ENCODE peak calls at places on chromosomes 4 and X, in seven cellular contexts. Z, O, C, K, N, P and V are unnamed samples.

GRCh38 chr4:185237185-185237584 is 27.8 kb downstream of the SNX25 start:
- DNase-seq in O (no peak), N (no peak), Z (no peak), P (no peak), K (no peak), C (no peak), V (no peak)

GRCh38 chrX:154040307-154040756 is 20.6 kb upstream of the IRAK1 start:
- DNase-seq in C (no peak), P (no peak), Z (no peak), K (peak), O (no peak), N (no peak), V (no peak)

GRCh38 chrX:45806410-45807121 is 605.9 kb upstream of the DIPK2B start:
- DNase-seq in C (no peak), O (no peak), N (no peak), P (peak), K (no peak), Z (no peak), V (no peak)

GRCh38 chr4:73341454-73341853 is 62.6 kb upstream of the ALB start:
- DNase-seq in Z (peak), O (peak), K (peak), P (peak), C (peak), N (peak), V (peak)

GRCh38 chrX:2498781-2499302 is 1.9 kb downstream of the DHRSX start:
- DNase-seq in C (no peak), K (peak), O (no peak), N (peak), P (no peak), Z (no peak), V (no peak)

GRCh38 chr4:145935253-145936141 is 3.1 kb downstream of the ZNF827 start:
- DNase-seq in C (peak), Z (no peak), O (no peak), P (peak), K (peak), N (peak), V (no peak)

GRCh38 chr4:56650259-56651070 is 30.6 kb downstream of the HOPX start:
- DNase-seq in C (no peak), Z (no peak), O (no peak), K (no peak), N (no peak), P (no peak), V (no peak)

GRCh38 chrX:46374371-46374770 is 170.8 kb downstream of the ZNF674 start:
- DNase-seq in C (no peak), Z (no peak), P (no peak), N (no peak), O (no peak), K (no peak), V (no peak)

GRCh38 chr4:152065545-152065944 is 304.7 kb upstream of the GATB start:
- DNase-seq in K (no peak), P (no peak), O (no peak), N (no peak), Z (no peak), C (no peak), V (no peak)

GRCh38 chr4:33111106-33111505 is 2390.9 kb downstream of the PCDH7 start:
- DNase-seq in O (no peak), N (no peak), C (no peak), K (no peak), P (no peak), Z (no peak), V (no peak)

GRCh38 chrX:115226929-115227328 is 7.0 kb downstream of the LRCH2 start:
- DNase-seq in N (peak), P (no peak), O (no peak), K (peak), C (peak), Z (peak), V (no peak)

GRCh38 chr4:142687547-142688275 is 158.4 kb downstream of the INPP4B start:
- DNase-seq in N (no peak), K (no peak), Z (no peak), O (no peak), P (no peak), C (no peak), V (no peak)

GRCh38 chr4:173801876-173802713 is 272.1 kb upstream of the HAND2 start:
- DNase-seq in P (no peak), K (no peak), O (no peak), N (no peak), C (no peak), Z (no peak), V (no peak)

GRCh38 chr4:178535939-178536579 is 1093.8 kb upstream of the AGA start:
- DNase-seq in N (no peak), O (no peak), P (no peak), C (no peak), K (no peak), Z (no peak), V (no peak)

GRCh38 chrX:44344194-44344593 is 722 bp upstream of the EFHC2 start:
- DNase-seq in P (no peak), N (peak), Z (no peak), K (no peak), C (no peak), O (no peak), V (peak)

GRCh38 chrX:32185160-32185559 is 1026.2 kb downstream of the DMD start:
- DNase-seq in K (no peak), Z (no peak), C (peak), P (no peak), O (no peak), N (no peak), V (peak)

GRCh38 chr4:127012549-127012948 is 620.2 kb upstream of the INTU start:
- DNase-seq in C (no peak), O (no peak), K (no peak), N (no peak), Z (no peak), P (no peak), V (no peak)

GRCh38 chr4:1243451-1244080 is 5.4 kb downstream of the CTBP1 start:
- DNase-seq in N (no peak), Z (no peak), O (peak), C (peak), K (no peak), P (no peak), V (peak)

GRCh38 chr4:151992301-151992700 is 231.5 kb upstream of the GATB start:
- DNase-seq in C (no peak), N (no peak), K (no peak), Z (no peak), O (no peak), P (no peak), V (no peak)

GRCh38 chr4:102868153-102868781 is 525 bp upstream of the CISD2 start:
- DNase-seq in O (no peak), C (no peak), Z (no peak), K (no peak), P (no peak), N (peak), V (no peak)

GRCh38 chr4:181688416-181688815 is 554.8 kb upstream of the TENM3 start:
- DNase-seq in P (no peak), Z (no peak), O (no peak), K (no peak), C (no peak), N (no peak), V (no peak)

GRCh38 chr4:176735300-176735699 is 57.4 kb downstream of the VEGFC start:
- DNase-seq in N (no peak), O (no peak), K (no peak), C (no peak), Z (no peak), P (no peak), V (no peak)

GRCh38 chr4:978957-979701 is 5.8 kb upstream of the DGKQ start:
- DNase-seq in P (no peak), Z (no peak), N (no peak), O (no peak), K (peak), C (no peak), V (no peak)

GRCh38 chr4:185202984-185203379 is 818 bp downstream of the CFAP97 start:
- DNase-seq in K (no peak), C (no peak), O (no peak), N (no peak), Z (no peak), P (no peak), V (no peak)

GRCh38 chr4:155966661-155967060 is 13.0 kb upstream of the CTSO start:
- DNase-seq in Z (no peak), K (no peak), P (no peak), O (no peak), C (no peak), N (no peak), V (no peak)

GRCh38 chr4:3399277-3400194 is 42.2 kb upstream of the HGFAC start:
- DNase-seq in C (peak), O (no peak), K (peak), Z (peak), P (no peak), N (peak), V (no peak)

GRCh38 chr4:10897076-10897475 is 212.5 kb upstream of the CLNK start:
- DNase-seq in N (no peak), Z (no peak), K (no peak), C (no peak), O (no peak), P (no peak), V (no peak)

GRCh38 chr4:19888587-19888986 is 363.1 kb upstream of the SLIT2 start:
- DNase-seq in O (no peak), K (no peak), C (no peak), Z (no peak), P (no peak), N (no peak), V (no peak)

GRCh38 chr4:80266267-80266901 is at the start of gene FGF5:
- DNase-seq in C (peak), K (no peak), Z (no peak), P (no peak), O (peak), N (peak), V (no peak)

GRCh38 chr4:110610940-110611785 is 11.7 kb downstream of the PITX2 start:
- DNase-seq in N (no peak), K (no peak), O (no peak), P (no peak), C (no peak), Z (no peak), V (no peak)

GRCh38 chr4:69546121-69546520 is 50.4 kb upstream of the UGT2B4 start:
- DNase-seq in K (no peak), C (no peak), Z (no peak), O (no peak), P (no peak), N (peak), V (no peak)

GRCh38 chrX:107448625-107449468 is 605 bp upstream of the FRMPD3 start:
- DNase-seq in O (peak), Z (no peak), P (no peak), N (no peak), C (peak), K (no peak), V (peak)

GRCh38 chr4:2320746-2321145 is 58.8 kb upstream of the MXD4 start:
- DNase-seq in O (no peak), N (no peak), C (no peak), Z (no peak), K (no peak), P (no peak), V (no peak)

GRCh38 chrX:106874075-106874474 is 29.1 kb downstream of the RIPPLY1 start:
- DNase-seq in N (peak), K (peak), Z (no peak), C (peak), P (no peak), O (no peak), V (no peak)

GRCh38 chr4:139234258-139234657 is 45.8 kb downstream of the MGARP start:
- DNase-seq in O (no peak), P (no peak), K (no peak), Z (no peak), C (no peak), N (no peak), V (no peak)

GRCh38 chr4:124708517-124709300 is 3.8 kb downstream of the ANKRD50 start:
- DNase-seq in K (no peak), O (no peak), C (no peak), N (no peak), P (no peak), Z (no peak), V (no peak)

GRCh38 chrX:100995469-100995868 is 26.0 kb downstream of the ARL13A start:
- DNase-seq in N (peak), P (no peak), Z (peak), O (no peak), C (no peak), K (peak), V (no peak)

GRCh38 chr4:8351931-8352367 is 82.4 kb downstream of the HTRA3 start:
- DNase-seq in O (no peak), C (no peak), P (no peak), Z (no peak), K (peak), N (no peak), V (peak)

GRCh38 chr4:113574636-113575103 is 186.9 kb downstream of the CAMK2D start:
- DNase-seq in N (no peak), O (no peak), C (no peak), Z (no peak), P (no peak), K (no peak), V (no peak)

DNA sequence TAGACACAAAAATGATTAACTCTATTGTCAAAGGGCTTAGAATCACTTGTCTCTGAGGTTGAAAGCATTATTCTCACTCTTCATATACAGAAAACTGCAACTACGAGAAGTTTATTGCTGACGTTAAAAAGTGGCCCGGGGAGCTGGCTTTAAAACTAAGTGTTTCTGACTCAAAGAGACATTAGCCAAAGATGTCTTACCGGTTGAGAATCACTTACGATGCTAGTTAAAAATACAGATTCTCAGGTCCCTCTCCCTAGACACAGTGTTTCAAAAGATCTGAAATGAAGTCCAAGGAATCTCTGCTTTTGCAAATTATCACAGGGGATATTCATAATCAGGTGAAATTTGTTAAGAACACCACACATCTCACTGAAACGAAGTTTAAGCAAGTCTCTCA is 1.2 kb downstream of the GNPDA2 start:
- DNase-seq in C (no peak), P (no peak), O (no peak), Z (no peak), N (no peak), K (no peak), V (no peak)
- TF ChIP-seq JUND in C (no peak), P (no peak), O (no peak), Z (no peak), N (no peak), K (no peak), V (no peak)

GRCh38 chr4:17758459-17758858 is 23.0 kb downstream of the FAM184B start:
- DNase-seq in O (no peak), C (no peak), P (no peak), K (no peak), Z (no peak), N (no peak), V (no peak)
- TF ChIP-seq JUND in O (no peak), C (no peak), P (no peak), K (no peak), Z (no peak), N (no peak), V (no peak)

GRCh38 chr4:6288871-6289270 is 19.2 kb downstream of the WFS1 start:
- DNase-seq in K (no peak), C (no peak), O (no peak), P (no peak), N (no peak), Z (no peak), V (no peak)
- TF ChIP-seq JUND in K (no peak), C (no peak), O (no peak), P (no peak), N (no peak), Z (no peak), V (no peak)

GRCh38 chrX:121109986-121110385 is 62.6 kb downstream of the GLUD2 start:
- DNase-seq in K (no peak), O (no peak), Z (no peak), P (no peak), C (no peak), N (peak), V (no peak)

GRCh38 chrX:121110536-121110935 is 63.1 kb downstream of the GLUD2 start:
- DNase-seq in O (no peak), K (no peak), N (no peak), P (no peak), Z (no peak), C (no peak), V (no peak)

GRCh38 chrX:121114691-121115090 is 67.3 kb downstream of the GLUD2 start:
- DNase-seq in Z (no peak), N (no peak), C (no peak), O (no peak), P (no peak), K (no peak), V (no peak)
- TF ChIP-seq JUND in Z (no peak), N (no peak), C (no peak), O (no peak), P (no peak), K (no peak), V (no peak)

GRCh38 chr4:75741027-75741426 is 16.6 kb downstream of the USO1 start:
- DNase-seq in O (no peak), C (no peak), P (no peak), Z (no peak), N (no peak), K (no peak), V (peak)

GRCh38 chr4:75745721-75746199 is 21.4 kb downstream of the USO1 start:
- DNase-seq in O (no peak), P (no peak), N (peak), Z (no peak), K (no peak), C (no peak), V (no peak)

GRCh38 chr4:75742451-75742850 is 18.1 kb downstream of the USO1 start:
- DNase-seq in Z (no peak), K (no peak), O (no peak), N (no peak), C (no peak), P (no peak), V (no peak)

GRCh38 chr4:75745192-75745591 is 20.8 kb downstream of the USO1 start:
- DNase-seq in P (no peak), K (peak), C (no peak), N (peak), O (no peak), Z (no peak), V (no peak)
- TF ChIP-seq JUND in P (no peak), K (no peak), C (no peak), N (no peak), O (no peak), Z (no peak), V (no peak)